ENCODE peak calls at places on chromosomes 4 and X, in four cellular contexts. N is HL-60, P is GM12878, G is K562. F is an unnamed sample.

GRCh38 chr4:48543796-48544195 is 53.7 kb downstream of the ZAR1 start:
- DNase-seq in G (no peak), P (no peak), N (no peak), F (no peak)

GRCh38 chr4:111323916-111324315 is 701.0 kb upstream of the PITX2 start:
- DNase-seq in P (no peak), G (no peak), N (no peak), F (no peak)

GRCh38 chr4:22736912-22737311 is 44.2 kb downstream of the GBA3 start:
- DNase-seq in N (no peak), P (no peak), G (no peak), F (no peak)

GRCh38 chr4:54661686-54662085 is 3.9 kb downstream of the KIT start:
- DNase-seq in P (no peak), G (no peak), N (no peak), F (no peak)

GRCh38 chr4:115675721-115676120 is 562.3 kb upstream of the NDST4 start:
- DNase-seq in N (no peak), P (no peak), G (no peak), F (no peak)

GRCh38 chr4:100086766-100087431 is 103.4 kb downstream of the DDIT4L start:
- DNase-seq in P (no peak), G (no peak), N (no peak), F (no peak)

GRCh38 chrX:64394059-64394873 is 986 bp downstream of the MTMR8 start:
- DNase-seq in G (no peak), N (no peak), P (no peak), F (no peak)

GRCh38 chr4:86594559-86595425 is 677 bp downstream of the PTPN13 start:
- DNase-seq in P (no peak), N (peak), G (no peak), F (no peak)

GRCh38 chr4:145935253-145936141 is 3.1 kb downstream of the ZNF827 start:
- DNase-seq in P (peak), N (no peak), G (no peak), F (no peak)

DNA sequence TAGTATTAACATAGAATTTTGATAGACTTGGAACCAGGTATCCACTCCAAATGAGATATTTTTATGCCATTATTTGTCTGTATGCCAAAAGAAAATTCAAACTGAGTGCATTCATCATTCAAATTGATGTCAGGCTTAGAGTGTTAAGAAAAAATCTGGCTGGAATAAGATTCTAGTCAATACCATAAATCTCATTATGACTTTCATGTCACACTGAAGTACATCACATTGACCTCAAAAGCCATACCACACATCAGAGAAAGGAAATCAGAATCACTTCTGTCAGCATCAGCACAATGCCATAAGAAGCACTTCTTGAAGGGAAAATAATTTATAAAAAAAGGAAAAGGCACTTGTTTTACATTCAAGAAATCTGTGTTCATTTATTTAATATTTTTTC is 119.0 kb upstream of the BMP3 start:
- DNase-seq in P (no peak), G (no peak), N (no peak), F (no peak)
- TF ChIP-seq SPI1 in P (no peak), G (no peak), N (no peak), F (no peak)

GRCh38 chr4:82467442-82467841 is 37.1 kb downstream of the ENOPH1 start:
- DNase-seq in P (no peak), G (no peak), N (no peak), F (no peak)

GRCh38 chr4:82473621-82474164 is 43.3 kb downstream of the ENOPH1 start:
- DNase-seq in P (no peak), N (no peak), G (no peak), F (no peak)

GRCh38 chr4:82469776-82470345 is 39.5 kb downstream of the ENOPH1 start:
- DNase-seq in G (no peak), N (no peak), P (no peak), F (no peak)
- TF ChIP-seq SPI1 in G (no peak), N (no peak), P (no peak), F (no peak)

GRCh38 chr4:168859888-168860694 is 150.0 kb downstream of the CBR4 start:
- DNase-seq in P (peak), N (no peak), G (no peak), F (no peak)
- TF ChIP-seq SPI1 in P (no peak), N (no peak), G (no peak), F (no peak)

GRCh38 chr4:8592366-8593267 is at the start of gene CPZ:
- DNase-seq in N (no peak), G (peak), P (no peak), F (no peak)
- TF ChIP-seq SPI1 in N (no peak), G (no peak), P (no peak), F (no peak)

GRCh38 chr4:3780347-3781171 is 14.4 kb downstream of the ADRA2C start:
- DNase-seq in N (no peak), P (no peak), G (peak), F (no peak)

GRCh38 chr4:3779509-3779908 is 13.3 kb downstream of the ADRA2C start:
- DNase-seq in G (no peak), P (no peak), N (no peak), F (no peak)

GRCh38 chr4:3783691-3784306 is 17.6 kb downstream of the ADRA2C start:
- DNase-seq in N (no peak), G (peak), P (no peak), F (peak)

GRCh38 chr4:3781997-3782930 is 16.1 kb downstream of the ADRA2C start:
- DNase-seq in P (no peak), N (no peak), G (no peak), F (no peak)

GRCh38 chr4:3781193-3781886 is 15.2 kb downstream of the ADRA2C start:
- DNase-seq in G (peak), P (no peak), N (no peak), F (no peak)
- TF ChIP-seq SPI1 in G (no peak), P (no peak), N (no peak), F (no peak)

GRCh38 chr4:139903845-139904244 is 238.2 kb downstream of the MGST2 start:
- DNase-seq in N (peak), G (no peak), P (no peak), F (no peak)
- TF ChIP-seq SPI1 in N (peak), G (no peak), P (no peak), F (no peak)

DNA sequence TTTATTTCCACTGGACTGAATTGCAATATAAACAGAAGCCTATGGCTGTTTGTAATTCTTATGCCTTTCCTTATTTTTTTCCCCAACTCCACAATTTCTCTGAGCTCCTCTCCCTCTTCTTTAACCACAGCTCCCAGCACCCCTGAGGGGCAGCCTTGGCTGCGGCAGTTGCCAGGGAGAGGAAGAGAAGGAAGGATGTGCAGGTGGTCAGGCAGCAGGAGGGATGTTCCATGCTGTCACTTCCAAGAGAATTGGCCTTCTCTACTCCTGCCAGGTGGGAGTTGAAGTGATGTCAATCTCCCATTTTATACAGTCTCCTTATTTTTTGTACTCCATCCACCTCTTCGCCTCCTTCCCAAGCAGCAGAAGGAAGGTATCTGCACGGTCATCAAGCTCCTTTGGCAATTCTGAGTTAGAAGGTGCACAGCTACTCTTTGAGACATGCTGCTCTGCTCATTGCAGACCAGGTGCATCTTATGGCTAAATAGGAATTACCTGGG is 343.3 kb upstream of the RPS6KA3 start:
- DNase-seq in P (no peak), G (no peak), N (no peak), F (no peak)
- TF ChIP-seq SPI1 in P (no peak), G (no peak), N (no peak), F (no peak)

F was measured in GM12891.